ENCODE peak calls at places on chromosome 13, in six cellular contexts. O is neuronal stem cell, L is transverse colon, J is astrocyte, D is HCT116, Q is body of pancreas. G is an unnamed sample.

GRCh38 chr13:43132228-43132627 is 108.8 kb downstream of the DNAJC15 start:
- DNase-seq in O (peak; percentile 42), L (peak; percentile 42), J (peak; percentile 36), D (peak; percentile 35), Q (peak; percentile 32), G (no peak)

GRCh38 chr13:35822666-35823065 is 308.5 kb downstream of the DCLK1 start:
- DNase-seq in O (peak; percentile 9), L (no peak), J (no peak), D (no peak), Q (no peak), G (no peak)

GRCh38 chr13:67238277-67238859 is 8.2 kb upstream of the PCDH9 start:
- DNase-seq in O (peak; percentile 31), L (no peak), J (no peak), D (peak; percentile 4), Q (no peak), G (no peak)

GRCh38 chr13:90493667-90494066 is 853.8 kb upstream of the MIR17HG start:
- DNase-seq in O (no peak), L (no peak), J (no peak), D (no peak), Q (no peak), G (no peak)

GRCh38 chr13:84433024-84433423 is 550.8 kb upstream of the SLITRK1 start:
- DNase-seq in O (no peak), L (no peak), J (peak; percentile 93), D (no peak), Q (no peak), G (no peak)

GRCh38 chr13:100987993-100988392 is 313.4 kb upstream of the TMTC4 start:
- DNase-seq in O (peak; percentile 12), L (no peak), J (peak; percentile 32), D (no peak), Q (no peak), G (no peak)

GRCh38 chr13:51960766-51961165 is 50.5 kb downstream of the ATP7B start:
- DNase-seq in O (no peak), L (no peak), J (no peak), D (no peak), Q (no peak), G (no peak)

GRCh38 chr13:49986471-49986870 is 10.4 kb upstream of the TRIM13 start:
- DNase-seq in O (no peak), L (no peak), J (no peak), D (no peak), Q (no peak), G (no peak)

GRCh38 chr13:112449545-112449930 is 73.4 kb downstream of the SPACA7 start:
- DNase-seq in O (no peak), L (no peak), J (no peak), D (no peak), Q (no peak), G (no peak)

GRCh38 chr13:79673993-79674377 is 193.0 kb downstream of the NDFIP2 start:
- DNase-seq in O (no peak), L (no peak), J (no peak), D (no peak), Q (no peak), G (no peak)

GRCh38 chr13:33228645-33229445 is 56.7 kb downstream of the STARD13 start:
- DNase-seq in O (no peak), L (no peak), J (peak; percentile 79), D (peak; percentile 26), Q (no peak), G (peak; percentile 37)

GRCh38 chr13:113837554-113838355 is 26.1 kb downstream of the GAS6 start:
- DNase-seq in O (no peak), L (peak; percentile 84), J (peak; percentile 98), D (peak; percentile 67), Q (peak; percentile 89), G (no peak)

GRCh38 chr13:92573467-92574057 is 653.0 kb upstream of the GPC6 start:
- DNase-seq in O (peak; percentile 26), L (no peak), J (peak; percentile 10), D (no peak), Q (peak; percentile 7), G (no peak)

GRCh38 chr13:106376411-106377112 is 158.9 kb downstream of the EFNB2 start:
- DNase-seq in O (no peak), L (no peak), J (peak; percentile 97), D (peak; percentile 86), Q (peak; percentile 6), G (no peak)

GRCh38 chr13:20492641-20493040 is 33.0 kb downstream of the CRYL1 start:
- DNase-seq in O (no peak), L (peak; percentile 30), J (peak; percentile 29), D (peak; percentile 27), Q (no peak), G (no peak)

GRCh38 chr13:48571121-48571901 is 38.4 kb upstream of the RCBTB2 start:
- DNase-seq in O (no peak), L (no peak), J (peak; percentile 74), D (no peak), Q (peak; percentile 39), G (no peak)

GRCh38 chr13:23599083-23599925 is 29.1 kb downstream of the TNFRSF19 start:
- DNase-seq in O (no peak), L (no peak), J (no peak), D (no peak), Q (no peak), G (no peak)

GRCh38 chr13:48950507-48950886 is 25.2 kb upstream of the FNDC3A start:
- DNase-seq in O (no peak), L (no peak), J (peak; percentile 6), D (peak; percentile 15), Q (no peak), G (no peak)

GRCh38 chr13:40786568-40786996 is 2.8 kb upstream of the SLC25A15 start:
- DNase-seq in O (no peak), L (no peak), J (no peak), D (no peak), Q (no peak), G (no peak)

GRCh38 chr13:37295573-37295972 is 190.1 kb upstream of the CSNK1A1L start:
- DNase-seq in O (no peak), L (no peak), J (no peak), D (no peak), Q (no peak), G (no peak)
- H3K27ac ChIP-seq in O (no peak overlapping the region), L (no peak overlapping the region), J (no peak overlapping the region), D (no peak overlapping the region), Q (no peak overlapping the region), G (no peak overlapping the region)

DNA sequence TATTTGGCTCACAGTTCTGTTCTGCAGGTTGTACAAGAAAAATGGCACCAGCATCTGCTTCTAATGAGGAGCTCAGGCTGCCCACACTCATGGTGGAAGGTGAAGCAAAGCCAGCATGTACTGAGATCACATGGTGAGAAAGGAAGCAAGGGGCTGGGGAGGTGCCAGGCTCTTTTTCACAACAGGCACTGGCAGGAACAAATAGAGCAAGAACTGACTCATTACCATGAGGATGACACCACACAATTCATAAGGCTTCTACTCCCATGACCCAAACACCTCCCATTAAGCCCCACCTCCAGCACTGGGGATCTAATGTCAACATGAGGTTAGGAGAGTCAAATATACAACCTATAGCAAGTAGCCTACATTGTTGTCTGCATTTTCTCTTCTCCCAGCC is 522.6 kb downstream of the RFC3 start:
- DNase-seq in O (no peak), L (no peak), J (no peak), D (no peak), Q (no peak), G (no peak)
- H3K4me3 ChIP-seq in O (no peak overlapping the region), L (no peak overlapping the region), J (no peak overlapping the region), D (no peak overlapping the region), Q (no peak overlapping the region), G (no peak overlapping the region)

GRCh38 chr13:42040730-42041016 is 7.8 kb upstream of the DGKH start:
- DNase-seq in O (no peak), L (no peak), J (no peak), D (no peak), Q (no peak), G (no peak)
- H3K27ac ChIP-seq in O (no peak overlapping the region), L (peak overlapping the region; percentile 97), J (peak overlapping the region; percentile 62), D (peak overlapping the region; percentile 57), Q (no peak overlapping the region), G (no peak overlapping the region)

DNA sequence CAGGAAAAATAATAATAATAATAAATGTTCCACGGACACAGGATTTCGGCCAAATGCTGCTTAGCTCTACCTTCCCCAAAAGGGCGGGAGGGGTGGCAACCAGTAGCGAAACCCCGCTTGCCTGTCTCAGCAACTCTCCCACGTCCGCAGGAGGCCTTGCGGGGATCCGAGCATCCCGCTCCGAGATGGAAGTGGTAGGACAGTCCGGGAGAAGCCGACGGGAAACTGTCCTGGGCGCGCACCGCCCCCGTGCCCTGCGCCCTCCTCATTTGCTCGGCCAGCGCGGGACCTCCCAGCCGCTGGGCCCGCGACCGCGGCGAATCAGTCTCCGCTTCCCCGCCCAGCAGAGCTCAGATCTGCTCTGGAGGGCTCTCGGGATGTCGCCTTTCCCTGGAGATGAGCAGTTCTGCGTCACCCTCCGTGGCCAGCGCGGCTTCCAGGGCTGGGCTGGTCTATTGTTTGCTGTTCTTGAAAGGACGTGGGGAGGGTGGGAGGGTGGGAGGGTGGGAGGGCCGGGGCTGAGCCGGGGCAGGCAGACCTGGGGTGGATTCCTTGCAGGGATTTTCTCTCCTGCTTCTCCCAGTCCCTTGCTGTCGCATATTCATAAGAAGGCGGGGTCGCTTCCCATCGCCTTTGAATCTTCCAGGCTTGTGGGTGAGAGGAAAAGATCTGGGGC is 48.8 kb upstream of the PABPC3 start:
- DNase-seq in O (peak; percentile 62), L (no peak), J (peak; percentile 26), D (no peak), Q (no peak), G (no peak)
- H3K4me3 ChIP-seq in O (peak overlapping the region; percentile 87), L (peak overlapping the region; percentile 41), J (peak overlapping the region; percentile 61), D (no peak overlapping the region), Q (no peak overlapping the region), G (no peak overlapping the region)

GRCh38 chr13:99418663-99419140 is 82.6 kb upstream of the TM9SF2 start:
- DNase-seq in O (no peak), L (no peak), J (no peak), D (no peak), Q (no peak), G (no peak)

GRCh38 chr13:99417821-99418662 is 83.2 kb upstream of the TM9SF2 start:
- DNase-seq in O (no peak), L (no peak), J (peak; percentile 10), D (no peak), Q (no peak), G (no peak)

GRCh38 chr13:99421758-99422555 is 79.3 kb upstream of the TM9SF2 start:
- DNase-seq in O (no peak), L (no peak), J (no peak), D (no peak), Q (no peak), G (no peak)

GRCh38 chr13:99421271-99421670 is 80.0 kb upstream of the TM9SF2 start:
- DNase-seq in O (no peak), L (peak; percentile 7), J (no peak), D (no peak), Q (no peak), G (no peak)

GRCh38 chr13:99419591-99420243 is 81.6 kb upstream of the TM9SF2 start:
- DNase-seq in O (no peak), L (no peak), J (no peak), D (no peak), Q (no peak), G (no peak)
- H3K27ac ChIP-seq in O (no peak overlapping the region), L (no peak overlapping the region), J (no peak overlapping the region), D (no peak overlapping the region), Q (no peak overlapping the region), G (no peak overlapping the region)

G was measured in CD8-positive, alpha-beta memory T cell.